ENCODE peak calls at places on chromosomes 11 and 22, in five cellular contexts. Q is body of pancreas, K is kidney epithelial cell, T is mucosa of descending colon, A is lung. M is an unnamed sample.

GRCh38 chr11:47433157-47433556 is 6.9 kb upstream of the PSMC3 start:
- DNase-seq in K (no peak), Q (no peak), A (no peak), T (no peak), M (no peak)

GRCh38 chr11:12704049-12704448 is 29.8 kb downstream of the TEAD1 start:
- DNase-seq in T (no peak), Q (no peak), K (no peak), A (no peak), M (no peak)

GRCh38 chr22:50641696-50642607 is 14.0 kb upstream of the ARSA start:
- DNase-seq in T (no peak), K (no peak), A (no peak), Q (no peak), M (no peak)

GRCh38 chr11:3370268-3370870 is 8.6 kb downstream of the ZNF195 start:
- DNase-seq in A (no peak), T (no peak), K (no peak), Q (no peak), M (no peak)

GRCh38 chr11:75851203-75851602 is 36.2 kb downstream of the UVRAG start:
- DNase-seq in K (no peak), T (no peak), Q (no peak), A (no peak), M (no peak)

GRCh38 chr22:26679003-26679629 is 21.7 kb downstream of the MIAT start:
- DNase-seq in T (no peak), Q (peak), K (no peak), A (peak), M (peak)

GRCh38 chr11:57347336-57347735 is 9.2 kb downstream of the P2RX3 start:
- DNase-seq in A (no peak), Q (no peak), T (no peak), K (no peak), M (no peak)

GRCh38 chr22:42345458-42345857 is 75.0 kb upstream of the TCF20 start:
- DNase-seq in A (no peak), K (no peak), Q (no peak), T (no peak), M (no peak)

GRCh38 chr11:34052036-34052607 is 591 bp downstream of the CAPRIN1 start:
- DNase-seq in T (peak), Q (peak), K (no peak), A (peak), M (peak)

GRCh38 chr22:37627091-37627490 is 12.4 kb upstream of the SH3BP1 start:
- DNase-seq in T (no peak), A (no peak), Q (no peak), K (no peak), M (no peak)

GRCh38 chr11:94058630-94059029 is 37.5 kb downstream of the HEPHL1 start:
- DNase-seq in K (no peak), A (no peak), Q (no peak), T (no peak), M (no peak)

GRCh38 chr22:50308597-50308935 is 1.1 kb upstream of the PLXNB2 start:
- DNase-seq in K (no peak), A (peak), Q (peak), T (peak), M (peak)

GRCh38 chr11:114044042-114044871 is 15.3 kb upstream of the ZBTB16 start:
- DNase-seq in T (peak), K (no peak), Q (no peak), A (no peak), M (peak)

GRCh38 chr22:23762866-23763578 is at the start of gene C22orf15:
- DNase-seq in K (no peak), T (no peak), A (no peak), Q (no peak), M (no peak)

GRCh38 chr22:46911341-46911740 is 148.9 kb downstream of the TBC1D22A start:
- DNase-seq in A (no peak), T (no peak), K (no peak), Q (no peak), M (no peak)

GRCh38 chr11:95108159-95108611 is 18.5 kb downstream of the ENDOD1 start:
- DNase-seq in T (no peak), K (no peak), A (no peak), Q (no peak), M (peak)

GRCh38 chr11:61533401-61533800 is 24.9 kb downstream of the LRRC10B start:
- DNase-seq in Q (peak), T (peak), A (no peak), K (no peak), M (peak)

GRCh38 chr11:64359712-64360402 is 895 bp downstream of the RPS6KA4 start:
- DNase-seq in T (peak), K (no peak), Q (no peak), A (no peak), M (no peak)

GRCh38 chr11:134474942-134475341 is 62.9 kb upstream of the B3GAT1 start:
- DNase-seq in K (no peak), T (no peak), Q (no peak), A (no peak), M (no peak)

GRCh38 chr11:57405271-57405890 is 14.9 kb upstream of the PRG2 start:
- DNase-seq in A (no peak), K (no peak), Q (no peak), T (no peak), M (no peak)

GRCh38 chr11:61923166-61924015 is 6.0 kb upstream of the RAB3IL1 start:
- DNase-seq in A (no peak), K (no peak), T (peak), Q (peak), M (peak)

GRCh38 chr11:102241026-102241425 is 76.3 kb upstream of the BIRC3 start:
- DNase-seq in Q (no peak), K (no peak), A (no peak), T (no peak), M (no peak)

GRCh38 chr11:134439181-134439580 is 27.1 kb upstream of the B3GAT1 start:
- DNase-seq in Q (no peak), T (no peak), A (no peak), K (no peak), M (no peak)

GRCh38 chr11:20161230-20161918 is 1.1 kb upstream of the DBX1 start:
- DNase-seq in T (no peak), A (no peak), K (no peak), Q (no peak), M (no peak)

GRCh38 chr22:19942071-19942885 is 660 bp upstream of the TXNRD2 start:
- DNase-seq in T (peak), K (no peak), Q (no peak), A (no peak), M (no peak)

GRCh38 chr11:15985127-15985862 is 371.1 kb downstream of the SOX6 start:
- DNase-seq in T (no peak), K (no peak), A (peak), Q (no peak), M (no peak)

GRCh38 chr11:68429661-68430060 is 30.9 kb upstream of the PPP6R3 start:
- DNase-seq in T (no peak), A (no peak), K (no peak), Q (no peak), M (no peak)

GRCh38 chr22:46515208-46516111 is 22.0 kb downstream of the CELSR1 start:
- DNase-seq in T (no peak), A (no peak), K (no peak), Q (no peak), M (no peak)

GRCh38 chr22:19815093-19815822 is 39.4 kb downstream of the GNB1L start:
- DNase-seq in T (no peak), K (no peak), Q (no peak), A (no peak), M (no peak)

GRCh38 chr11:123580557-123581275 is 73.7 kb downstream of the SCN3B start:
- DNase-seq in A (peak), K (no peak), T (peak), Q (peak), M (peak)

GRCh38 chr11:128458316-128458715 is 129.0 kb downstream of the ETS1 start:
- DNase-seq in K (no peak), T (no peak), A (no peak), Q (no peak), M (no peak)

GRCh38 chr11:89220684-89221339 is 43.1 kb downstream of the TYR start:
- DNase-seq in A (no peak), T (no peak), Q (no peak), K (no peak), M (no peak)

GRCh38 chr11:41051919-41052630 is 407.4 kb downstream of the LRRC4C start:
- DNase-seq in K (no peak), A (no peak), T (no peak), Q (no peak), M (no peak)

GRCh38 chr11:132496341-132496740 is 1036.0 kb downstream of the OPCML start:
- DNase-seq in K (peak), T (no peak), Q (no peak), A (no peak), M (no peak)

GRCh38 chr11:46521947-46522681 is 71.7 kb downstream of the AMBRA1 start:
- DNase-seq in T (no peak), A (no peak), K (no peak), Q (no peak), M (no peak)